ENCODE peak calls at places on chromosomes 11 and 22, in four cellular contexts. R is keratinocyte, Q is AG08396, W is GM23338. U is an unnamed sample.

GRCh38 chr11:76724162-76724768 is 53.7 kb upstream of the LRRC32 start:
- DNase-seq in R (no peak), Q (no peak), W (peak), U (no peak)

GRCh38 chr22:36419177-36419911 is 31.6 kb upstream of the MYH9 start:
- DNase-seq in R (no peak), Q (peak), W (peak), U (peak)

GRCh38 chr11:86548278-86548917 is 124.0 kb downstream of the ME3 start:
- DNase-seq in R (no peak), Q (peak), W (no peak), U (no peak)

GRCh38 chr11:13260963-13261599 is 16.5 kb upstream of the BMAL1 start:
- DNase-seq in R (no peak), Q (no peak), W (no peak), U (no peak)

GRCh38 chr11:6693342-6694228 is 10.4 kb upstream of the MRPL17 start:
- DNase-seq in R (peak), Q (no peak), W (no peak), U (no peak)

GRCh38 chr11:77547863-77548551 is 41.7 kb upstream of the AQP11 start:
- DNase-seq in R (peak), Q (peak), W (peak), U (peak)

GRCh38 chr11:3090096-3090901 is 33.1 kb upstream of the CARS1 start:
- DNase-seq in R (no peak), Q (peak), W (no peak), U (no peak)

GRCh38 chr11:82883853-82884252 is 16.4 kb downstream of the PRCP start:
- DNase-seq in R (no peak), Q (no peak), W (no peak), U (no peak)

GRCh38 chr22:20610243-20610686 is 102.9 kb downstream of the MED15 start:
- DNase-seq in R (no peak), Q (no peak), W (no peak), U (no peak)

GRCh38 chr11:105612766-105613165 is 2.9 kb downstream of the GRIA4 start:
- DNase-seq in R (no peak), Q (no peak), W (no peak), U (no peak)

GRCh38 chr11:61277186-61277972 is 17.7 kb downstream of the VWCE start:
- DNase-seq in R (no peak), Q (no peak), W (no peak), U (no peak)

GRCh38 chr11:27701262-27702105 is 1.2 kb upstream of the BDNF start:
- DNase-seq in R (no peak), Q (peak), W (peak), U (no peak)

GRCh38 chr22:43183496-43184263 is 3.3 kb downstream of the TTLL12 start:
- DNase-seq in R (no peak), Q (no peak), W (no peak), U (no peak)